ENCODE peak calls at places on chromosome 6, in ten cellular contexts. D is NB4, Y is spleen, J is GM12891, A is IMR-90, R is gastrocnemius medialis, N is transverse colon, U is stomach, F is prostate gland, B is endothelial cell of umbilical vein. O is an unnamed sample.
A peak's percentile ranks its signal among the peaks of the same experiment; 100 is the strongest.

GRCh38 chr6:11174245-11174616 is 58.2 kb downstream of the NEDD9 start:
- DNase-seq in A (no peak), N (no peak), D (peak; percentile 58), U (no peak), Y (no peak), J (no peak), F (no peak), R (no peak), B (no peak), O (no peak)

GRCh38 chr6:164039954-164040375 is 625.4 kb downstream of the QKI start:
- DNase-seq in J (no peak), Y (peak; percentile 81), U (peak; percentile 45), R (no peak), B (peak; percentile 58), N (peak; percentile 19), A (no peak), D (no peak), F (peak; percentile 17), O (peak; percentile 24)

GRCh38 chr6:170291271-170292110 is 613 bp upstream of the DLL1 start:
- DNase-seq in F (peak; percentile 72), B (peak; percentile 44), R (no peak), N (peak; percentile 74), D (peak; percentile 94), Y (peak; percentile 89), J (no peak), U (peak; percentile 57), A (no peak), O (peak; percentile 66)

GRCh38 chr6:17250237-17250636 is 30.9 kb upstream of the RBM24 start:
- DNase-seq in U (no peak), Y (no peak), N (no peak), A (no peak), J (no peak), R (no peak), F (no peak), B (no peak), D (no peak), O (no peak)

GRCh38 chr6:124466949-124467348 is 495.3 kb upstream of the RNF217 start:
- DNase-seq in N (no peak), A (no peak), U (no peak), J (no peak), D (no peak), R (no peak), Y (no peak), F (no peak), B (peak; percentile 77), O (no peak)

GRCh38 chr6:106411034-106411433 is 50.5 kb downstream of the CRYBG1 start:
- DNase-seq in F (no peak), D (no peak), R (no peak), J (no peak), Y (no peak), B (no peak), U (no peak), A (no peak), N (no peak), O (no peak)

GRCh38 chr6:104540743-104541142 is 319.0 kb downstream of the HACE1 start:
- DNase-seq in J (no peak), Y (no peak), F (no peak), A (peak; percentile 44), N (no peak), U (no peak), D (no peak), R (no peak), B (no peak), O (no peak)

GRCh38 chr6:151075527-151075926 is 164.2 kb upstream of the AKAP12 start:
- DNase-seq in R (no peak), N (no peak), D (no peak), A (peak; percentile 37), B (no peak), J (no peak), F (no peak), Y (no peak), U (no peak), O (no peak)

GRCh38 chr6:15739867-15740266 is 77.0 kb upstream of the DTNBP1 start:
- DNase-seq in N (no peak), U (no peak), Y (no peak), J (no peak), F (no peak), R (no peak), D (no peak), B (no peak), A (no peak), O (no peak)
- TF ChIP-seq POLR2A in N (no peak), U (no peak), Y (no peak), J (no peak), F (no peak), R (no peak), D (no peak), B (no peak), A (no peak), O (no peak)

GRCh38 chr6:36642913-36643817 is 35.3 kb upstream of the CDKN1A start:
- DNase-seq in B (peak; percentile 53), Y (no peak), D (no peak), N (peak; percentile 95), J (no peak), F (peak; percentile 82), A (peak; percentile 90), R (peak; percentile 92), U (peak; percentile 95), O (peak; percentile 90)
- TF ChIP-seq POLR2A in B (no peak), Y (no peak), D (no peak), N (peak; percentile 44), J (no peak), F (no peak), A (no peak), R (no peak), U (no peak), O (no peak)

GRCh38 chr6:29447670-29448069 is 8.6 kb downstream of the OR10C1 start:
- DNase-seq in B (no peak), J (no peak), F (no peak), A (no peak), R (no peak), N (no peak), Y (no peak), U (no peak), D (no peak), O (no peak)
- TF ChIP-seq POLR2A in B (no peak), J (no peak), F (no peak), A (no peak), R (no peak), N (no peak), Y (no peak), U (no peak), D (no peak), O (no peak)

GRCh38 chr6:28335040-28335563 is 846 bp downstream of the ZSCAN31 start:
- DNase-seq in D (no peak), J (no peak), U (no peak), F (no peak), Y (peak; percentile 77), R (no peak), B (no peak), A (no peak), N (no peak), O (no peak)

GRCh38 chr6:28337103-28337520 is 1.2 kb upstream of the ZSCAN31 start:
- DNase-seq in F (no peak), B (no peak), A (no peak), R (no peak), N (no peak), J (no peak), Y (no peak), U (no peak), D (peak; percentile 52), O (no peak)

GRCh38 chr6:28336284-28337024 is 506 bp upstream of the ZSCAN31 start:
- DNase-seq in U (no peak), A (peak; percentile 31), N (peak; percentile 43), R (no peak), D (peak; percentile 97), Y (no peak), B (no peak), J (no peak), F (peak; percentile 31), O (peak; percentile 34)

GRCh38 chr6:28334272-28335039 is 1.5 kb downstream of the ZSCAN31 start:
- DNase-seq in D (no peak), B (no peak), Y (no peak), F (no peak), U (no peak), J (no peak), R (no peak), A (no peak), N (no peak), O (no peak)

GRCh38 chr6:28335564-28336283 is at the start of gene ZSCAN31:
- DNase-seq in J (peak; percentile 44), F (peak; percentile 93), R (peak; percentile 94), N (peak; percentile 96), D (peak; percentile 99), U (peak; percentile 96), B (peak; percentile 98), A (peak; percentile 99), Y (peak; percentile 95), O (peak; percentile 99)
- TF ChIP-seq POLR2A in J (peak; percentile 57), F (peak; percentile 52), R (peak; percentile 78), N (peak; percentile 98), D (peak; percentile 85), U (no peak), B (peak; percentile 94), A (peak; percentile 99), Y (peak; percentile 14), O (peak; percentile 78)